ENCODE peak calls at places on chromosomes 16 and 17, in six cellular contexts. Q, X, I, R, C and V are unnamed samples.
A peak's percentile ranks its signal among the peaks of the same experiment; 100 is the strongest.

GRCh38 chr16:11280616-11281522 is at the start of gene PRM1:
- DNase-seq in Q (no peak), X (no peak), I (no peak), R (no peak), C (no peak), V (no peak)

GRCh38 chr16:56637814-56638750 is at the start of gene MT1A:
- DNase-seq in Q (peak; percentile 87), X (peak; percentile 78), I (peak; percentile 30), R (peak; percentile 74), C (peak; percentile 51), V (no peak)

GRCh38 chr16:66927918-66928649 is 2.7 kb upstream of the RRAD start:
- DNase-seq in Q (no peak), X (no peak), I (no peak), R (no peak), C (no peak), V (peak; percentile 71)

GRCh38 chr17:60355663-60356594 is 36.0 kb downstream of the USP32 start:
- DNase-seq in Q (no peak), X (no peak), I (no peak), R (no peak), C (no peak), V (no peak)

GRCh38 chr17:49193513-49194296 is 16.7 kb downstream of the GNGT2 start:
- DNase-seq in Q (peak; percentile 85), X (peak; percentile 54), I (peak; percentile 43), R (peak; percentile 63), C (peak; percentile 31), V (peak; percentile 65)

GRCh38 chr17:33811006-33811760 is 443.9 kb upstream of the CCL2 start:
- DNase-seq in Q (no peak), X (no peak), I (no peak), R (no peak), C (no peak), V (no peak)

GRCh38 chr17:16439303-16439791 is 24.0 kb downstream of the TRPV2 start:
- DNase-seq in Q (no peak), X (no peak), I (no peak), R (no peak), C (no peak), V (peak; percentile 70)

GRCh38 chr17:72419866-72420774 is 299.3 kb downstream of the SOX9 start:
- DNase-seq in Q (no peak), X (no peak), I (peak; percentile 53), R (no peak), C (peak; percentile 27), V (no peak)

GRCh38 chr17:47807421-47807820 is 14.2 kb downstream of the OSBPL7 start:
- DNase-seq in Q (peak; percentile 37), X (no peak), I (no peak), R (no peak), C (no peak), V (no peak)

GRCh38 chr16:74862743-74863244 is 88.2 kb upstream of the FA2H start:
- DNase-seq in Q (no peak), X (no peak), I (peak; percentile 7), R (no peak), C (no peak), V (peak; percentile 78)

GRCh38 chr16:82598766-82599165 is 28.0 kb upstream of the CDH13 start:
- DNase-seq in Q (no peak), X (no peak), I (no peak), R (no peak), C (no peak), V (no peak)

GRCh38 chr17:67477687-67478086 is 100.6 kb downstream of the PITPNC1 start:
- DNase-seq in Q (no peak), X (no peak), I (no peak), R (no peak), C (no peak), V (no peak)

GRCh38 chr16:50360033-50360778 is 8.6 kb downstream of the BRD7 start:
- DNase-seq in Q (no peak), X (no peak), I (no peak), R (no peak), C (no peak), V (no peak)

GRCh38 chr16:10741844-10742243 is 1.8 kb upstream of the NUBP1 start:
- DNase-seq in Q (peak; percentile 82), X (peak; percentile 77), I (no peak), R (no peak), C (no peak), V (no peak)

GRCh38 chr17:27578718-27579085 is 52.3 kb upstream of the LGALS9 start:
- DNase-seq in Q (no peak), X (no peak), I (no peak), R (no peak), C (no peak), V (peak; percentile 71)

DNA sequence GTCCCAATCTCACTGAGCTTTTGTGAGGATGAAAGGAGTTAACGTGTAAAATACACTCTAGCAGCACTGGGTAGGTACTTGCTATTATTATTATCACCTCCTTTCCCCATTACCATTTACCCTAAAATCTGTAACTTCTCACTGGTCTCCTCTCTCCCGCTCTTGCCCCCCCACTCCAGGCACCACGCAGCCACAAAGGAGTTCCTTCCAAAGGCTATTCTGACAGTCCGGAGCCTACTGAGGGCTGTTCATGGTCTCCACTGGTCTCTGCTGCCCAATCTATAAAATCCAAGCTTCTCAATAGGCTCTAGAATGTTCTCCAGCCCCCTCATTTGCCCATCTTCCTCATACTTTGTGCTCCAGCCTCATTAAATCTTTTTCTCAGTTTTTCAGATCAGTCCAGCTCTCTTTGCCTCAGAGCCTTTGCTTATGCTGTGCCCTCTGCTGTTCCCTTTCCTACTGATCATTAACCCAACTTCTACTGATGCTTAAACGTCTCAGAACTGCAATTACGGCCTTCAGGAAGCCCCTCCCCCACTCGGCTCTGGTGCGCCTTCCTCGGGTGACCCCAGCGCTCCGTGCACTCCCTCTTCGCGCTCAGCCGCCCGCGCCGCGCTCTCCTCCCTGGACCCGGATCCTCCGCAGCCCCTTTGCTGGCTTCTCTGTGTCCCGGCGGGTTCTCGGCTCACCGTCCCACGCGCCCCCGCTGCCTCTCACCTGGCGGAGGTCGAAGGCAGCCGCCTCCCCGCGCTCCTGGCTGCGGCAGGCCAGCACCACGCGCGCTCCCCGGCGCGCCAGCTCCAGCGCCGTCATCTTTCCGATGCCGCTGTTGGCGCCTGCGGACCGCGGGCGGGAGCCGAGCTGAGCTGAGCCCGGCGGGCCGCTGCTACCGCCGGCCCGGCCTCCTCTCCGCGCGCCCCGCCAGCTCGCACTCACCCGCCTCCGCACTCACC is 737 bp downstream of the DHRS13 start:
- DNase-seq in Q (no peak), X (peak; percentile 35), I (peak; percentile 55), R (no peak), C (no peak), V (peak; percentile 75)
- TF ChIP-seq POLR2A in Q (no peak), X (no peak), I (no peak), R (no peak), C (no peak), V (no peak)

DNA sequence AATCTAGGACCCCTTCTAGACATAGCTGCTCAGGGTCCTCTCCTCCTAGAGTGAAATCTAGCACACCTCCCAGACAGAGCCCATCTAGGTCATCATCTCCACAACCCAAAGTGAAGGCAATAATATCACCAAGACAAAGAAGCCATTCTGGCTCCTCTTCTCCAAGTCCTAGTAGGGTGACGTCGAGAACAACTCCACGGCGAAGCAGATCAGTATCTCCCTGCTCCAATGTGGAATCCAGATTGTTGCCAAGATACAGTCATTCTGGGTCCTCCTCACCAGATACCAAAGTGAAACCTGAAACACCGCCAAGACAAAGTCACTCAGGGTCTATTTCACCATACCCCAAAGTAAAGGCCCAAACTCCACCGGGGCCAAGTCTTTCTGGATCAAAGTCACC is 10.7 kb downstream of the SRRM2 start:
- DNase-seq in Q (no peak), X (no peak), I (no peak), R (no peak), C (no peak), V (no peak)
- TF ChIP-seq POLR2A in Q (no peak), X (no peak), I (no peak), R (no peak), C (no peak), V (no peak)

DNA sequence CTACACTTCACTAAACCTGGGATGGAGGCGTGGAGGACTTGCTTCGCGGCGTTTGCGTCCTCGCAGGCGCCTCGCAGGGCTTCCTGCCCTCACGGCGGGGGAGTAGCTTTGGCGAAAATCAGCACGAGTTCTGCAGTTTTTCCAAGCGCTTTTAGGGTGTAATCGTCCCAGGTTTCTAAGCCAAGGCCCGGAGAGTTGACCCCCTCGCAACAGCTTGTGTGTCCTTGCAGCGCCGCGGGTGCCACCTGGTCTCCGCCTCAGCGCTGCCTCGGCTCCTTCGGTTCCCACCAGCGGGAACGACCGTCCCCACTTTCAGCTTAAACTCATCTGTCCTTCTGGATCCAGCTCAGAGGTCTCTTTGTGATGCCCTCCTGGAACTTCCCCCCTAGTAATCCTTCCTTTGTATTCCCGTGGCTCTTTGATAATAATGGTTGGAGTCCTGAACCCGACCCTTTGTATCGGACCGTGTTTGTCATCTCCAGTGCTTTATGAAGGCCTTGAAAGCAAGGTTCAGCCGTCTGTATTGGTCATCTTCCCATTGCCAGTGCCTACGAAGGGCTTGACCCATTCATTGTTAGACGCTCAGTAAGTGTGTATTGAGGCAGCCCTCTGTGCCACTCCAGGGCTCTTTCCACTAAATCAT is 829 bp upstream of the SMARCE1 start:
- DNase-seq in Q (no peak), X (no peak), I (peak; percentile 24), R (no peak), C (no peak), V (no peak)
- TF ChIP-seq POLR2A in Q (no peak), X (no peak), I (no peak), R (no peak), C (no peak), V (peak; percentile 10)

GRCh38 chr16:70301121-70301520 is 2.1 kb downstream of the DDX19B start:
- DNase-seq in Q (no peak), X (no peak), I (no peak), R (no peak), C (no peak), V (no peak)

GRCh38 chr16:70294385-70295029 is 4.5 kb upstream of the DDX19B start:
- DNase-seq in Q (peak; percentile 42), X (no peak), I (no peak), R (no peak), C (no peak), V (peak; percentile 6)

GRCh38 chr16:70302745-70303144 is 3.8 kb downstream of the DDX19B start:
- DNase-seq in Q (no peak), X (no peak), I (no peak), R (no peak), C (no peak), V (no peak)

GRCh38 chr16:70295634-70296033 is 3.4 kb upstream of the DDX19B start:
- DNase-seq in Q (no peak), X (no peak), I (no peak), R (no peak), C (no peak), V (peak; percentile 47)

DNA sequence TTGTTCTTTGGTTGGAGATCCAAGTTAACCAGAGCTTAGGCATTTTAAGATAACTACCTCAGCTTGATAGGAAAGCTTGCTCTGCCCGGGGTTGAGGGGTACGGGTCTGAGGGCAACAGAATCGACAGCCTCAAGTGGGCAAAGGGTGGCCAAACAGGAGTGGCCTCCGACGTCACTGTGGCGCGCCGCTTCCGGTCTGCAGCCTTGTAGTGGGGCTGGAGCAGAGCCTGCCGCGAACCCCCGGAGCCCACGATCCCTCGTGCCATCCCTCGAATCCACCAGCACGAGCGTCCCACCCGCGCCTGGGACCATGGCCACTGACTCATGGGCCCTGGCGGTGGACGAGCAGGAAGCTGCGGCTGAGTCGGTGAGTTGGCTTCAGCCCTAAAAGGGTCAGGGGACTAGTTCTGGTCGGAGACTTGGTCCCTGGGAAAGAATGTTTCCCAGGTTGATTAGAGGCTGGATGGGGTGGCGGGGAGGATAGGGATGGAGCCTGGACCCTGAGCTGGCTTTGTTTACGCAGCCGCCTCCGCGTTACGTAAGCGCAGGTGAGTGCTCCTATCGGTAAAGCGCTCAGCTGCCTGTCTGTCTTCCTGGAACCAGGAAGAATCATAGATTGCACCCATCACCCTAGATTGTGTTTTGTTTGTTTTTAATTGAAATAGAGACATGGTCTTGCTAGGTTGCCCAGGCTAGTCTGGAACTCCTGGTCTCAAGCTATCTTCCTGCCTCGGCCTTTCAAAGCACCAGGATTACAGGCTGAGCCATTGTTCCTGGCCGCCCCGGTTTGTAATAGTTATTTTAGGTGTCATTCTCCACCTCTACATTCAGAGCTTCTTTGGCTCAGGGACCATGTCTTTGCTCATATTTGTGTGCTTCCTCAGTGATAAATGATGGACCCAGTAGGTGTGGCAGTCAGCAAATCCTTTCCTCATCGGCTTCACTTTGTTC is at the start of gene DDX19B:
- DNase-seq in Q (peak; percentile 90), X (peak; percentile 77), I (peak; percentile 77), R (peak; percentile 68), C (peak; percentile 60), V (peak; percentile 77)
- TF ChIP-seq POLR2A in Q (peak; percentile 47), X (no peak), I (no peak), R (no peak), C (peak; percentile 25), V (peak; percentile 82)